ENCODE peak calls at places on chromosomes 3 and 15, in ten cellular contexts. H is stomach, I is GM12878, T is suprapubic skin, F is A549, Y is transverse colon, Q is H1, N is sigmoid colon, E is esophagus muscularis mucosa, A is upper lobe of left lung. U is an unnamed sample.

GRCh38 chr3:74463515-74463914 is 150.9 kb downstream of the CNTN3 start:
- DNase-seq in H (no peak), I (no peak), T (no peak), F (no peak), Y (no peak), Q (no peak), N (no peak), E (no peak), A (no peak), U (no peak)

GRCh38 chr15:62135532-62136134 is 29.5 kb downstream of the C2CD4B start:
- DNase-seq in H (peak), I (no peak), T (no peak), F (no peak), Y (peak), Q (no peak), N (no peak), E (peak), A (no peak), U (no peak)

GRCh38 chr15:76328962-76329361 is 7.6 kb upstream of the ISL2 start:
- DNase-seq in H (no peak), I (no peak), T (no peak), F (no peak), Y (no peak), Q (no peak), N (no peak), E (no peak), A (no peak), U (no peak)

GRCh38 chr3:186882881-186883685 is 40.6 kb downstream of the ADIPOQ start:
- DNase-seq in H (no peak), I (no peak), T (no peak), F (peak), Y (no peak), Q (no peak), N (no peak), E (peak), A (no peak), U (no peak)

GRCh38 chr15:70023769-70024491 is 73.8 kb downstream of the TLE3 start:
- DNase-seq in H (peak), I (no peak), T (no peak), F (no peak), Y (peak), Q (no peak), N (peak), E (no peak), A (no peak), U (peak)

GRCh38 chr3:54670269-54671000 is 257.4 kb downstream of the LRTM1 start:
- DNase-seq in H (no peak), I (no peak), T (no peak), F (no peak), Y (peak), Q (no peak), N (no peak), E (no peak), A (no peak), U (no peak)

GRCh38 chr15:43824302-43825246 is at the start of gene MFAP1:
- DNase-seq in H (peak), I (peak), T (peak), F (peak), Y (peak), Q (peak), N (peak), E (peak), A (no peak), U (peak)

GRCh38 chr3:3085782-3086181 is 24.4 kb downstream of the IL5RA start:
- DNase-seq in H (no peak), I (no peak), T (no peak), F (no peak), Y (no peak), Q (no peak), N (no peak), E (no peak), A (no peak), U (no peak)

GRCh38 chr3:36444909-36445308 is 64.6 kb downstream of the STAC start:
- DNase-seq in H (no peak), I (no peak), T (no peak), F (no peak), Y (no peak), Q (no peak), N (no peak), E (no peak), A (no peak), U (no peak)

GRCh38 chr3:5298453-5298852 is 110.9 kb downstream of the EDEM1 start:
- DNase-seq in H (no peak), I (peak), T (no peak), F (no peak), Y (no peak), Q (no peak), N (no peak), E (no peak), A (no peak), U (no peak)

GRCh38 chr3:37745079-37745478 is 116.6 kb upstream of the CTDSPL start:
- DNase-seq in H (no peak), I (no peak), T (no peak), F (no peak), Y (no peak), Q (no peak), N (no peak), E (peak), A (no peak), U (no peak)

GRCh38 chr15:57452090-57452754 is 75.9 kb downstream of the CGNL1 start:
- DNase-seq in H (no peak), I (no peak), T (no peak), F (no peak), Y (no peak), Q (no peak), N (no peak), E (no peak), A (no peak), U (no peak)

GRCh38 chr3:53100818-53101466 is 29.3 kb downstream of the RFT1 start:
- DNase-seq in H (no peak), I (no peak), T (no peak), F (no peak), Y (no peak), Q (no peak), N (no peak), E (no peak), A (no peak), U (no peak)

GRCh38 chr15:63553388-63553791 is 43.8 kb upstream of the FBXL22 start:
- DNase-seq in H (peak), I (no peak), T (no peak), F (no peak), Y (no peak), Q (no peak), N (no peak), E (no peak), A (no peak), U (peak)

GRCh38 chr15:39404767-39405173 is 176.1 kb upstream of the THBS1 start:
- DNase-seq in H (no peak), I (no peak), T (no peak), F (no peak), Y (no peak), Q (no peak), N (no peak), E (no peak), A (no peak), U (no peak)

GRCh38 chr15:91890614-91891013 is 37.1 kb downstream of the SLCO3A1 start:
- DNase-seq in H (no peak), I (no peak), T (no peak), F (peak), Y (no peak), Q (no peak), N (no peak), E (no peak), A (no peak), U (no peak)

GRCh38 chr15:29124581-29125381 is 144.8 kb downstream of the NSMCE3 start:
- DNase-seq in H (no peak), I (no peak), T (no peak), F (no peak), Y (no peak), Q (no peak), N (peak), E (no peak), A (no peak), U (no peak)

GRCh38 chr3:176967525-176967924 is 229.8 kb downstream of the TBL1XR1 start:
- DNase-seq in H (no peak), I (no peak), T (no peak), F (no peak), Y (no peak), Q (no peak), N (no peak), E (no peak), A (no peak), U (no peak)

GRCh38 chr3:172776049-172776717 is 25.7 kb downstream of the ECT2 start:
- DNase-seq in H (no peak), I (no peak), T (no peak), F (no peak), Y (no peak), Q (no peak), N (no peak), E (no peak), A (no peak), U (no peak)

GRCh38 chr15:37480482-37480881 is 380.1 kb upstream of the MEIS2 start:
- DNase-seq in H (no peak), I (no peak), T (no peak), F (no peak), Y (no peak), Q (no peak), N (no peak), E (no peak), A (no peak), U (no peak)

GRCh38 chr3:141231923-141232861 is 567 bp downstream of the PXYLP1 start:
- DNase-seq in H (peak), I (no peak), T (peak), F (peak), Y (peak), Q (no peak), N (peak), E (peak), A (peak), U (no peak)

GRCh38 chr3:89238836-89239235 is 131.4 kb downstream of the EPHA3 start:
- DNase-seq in H (no peak), I (no peak), T (no peak), F (no peak), Y (no peak), Q (no peak), N (no peak), E (no peak), A (no peak), U (no peak)

GRCh38 chr15:52295421-52295991 is at the start of gene MYO5C:
- DNase-seq in H (peak), I (no peak), T (peak), F (peak), Y (peak), Q (peak), N (peak), E (no peak), A (peak), U (peak)

GRCh38 chr3:43996379-43997301 is 245.0 kb upstream of the TOPAZ1 start:
- DNase-seq in H (no peak), I (no peak), T (no peak), F (peak), Y (no peak), Q (no peak), N (no peak), E (no peak), A (peak), U (no peak)
- H3K4me3 ChIP-seq in H (peak), I (peak), T (peak), F (peak), Y (no peak), Q (peak), N (peak), E (peak), A (no peak), U (peak)

GRCh38 chr3:69113536-69113935 is 8.9 kb downstream of the LMOD3 start:
- DNase-seq in H (no peak), I (no peak), T (no peak), F (no peak), Y (no peak), Q (no peak), N (no peak), E (no peak), A (no peak), U (no peak)

GRCh38 chr3:69118555-69118954 is 3.8 kb downstream of the LMOD3 start:
- DNase-seq in H (no peak), I (no peak), T (no peak), F (no peak), Y (no peak), Q (no peak), N (no peak), E (no peak), A (no peak), U (no peak)

GRCh38 chr3:69116897-69117296 is 5.5 kb downstream of the LMOD3 start:
- DNase-seq in H (peak), I (no peak), T (no peak), F (no peak), Y (no peak), Q (no peak), N (no peak), E (no peak), A (no peak), U (no peak)

GRCh38 chr3:69116162-69116561 is 6.2 kb downstream of the LMOD3 start:
- DNase-seq in H (no peak), I (no peak), T (no peak), F (no peak), Y (no peak), Q (no peak), N (no peak), E (no peak), A (no peak), U (no peak)

DNA sequence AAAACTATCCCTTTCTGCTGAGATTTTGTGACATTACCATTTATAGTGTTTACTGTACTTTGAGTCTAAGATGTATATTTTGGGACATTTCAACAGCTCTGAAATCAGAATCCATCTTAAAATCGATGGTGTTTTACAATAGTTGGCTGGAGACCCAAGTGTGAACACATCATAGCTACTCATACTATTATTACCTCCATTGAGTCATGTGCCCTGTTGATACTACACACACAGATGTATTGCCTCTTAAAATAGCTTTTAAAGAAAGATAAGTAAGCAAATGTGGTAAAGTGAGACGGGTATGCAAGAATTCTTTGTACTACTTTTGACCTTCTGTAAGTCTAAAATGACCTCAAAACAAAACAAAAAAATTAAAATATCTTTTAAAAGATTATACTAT is 6.7 kb downstream of the LMOD3 start:
- DNase-seq in H (no peak), I (no peak), T (no peak), F (no peak), Y (no peak), Q (no peak), N (no peak), E (no peak), A (no peak), U (no peak)
- TF ChIP-seq CTCF in H (no peak), I (no peak), T (no peak), F (no peak), Y (no peak), Q (no peak), N (no peak), E (no peak), A (no peak), U (no peak)

GRCh38 chr3:46228259-46229222 is 13.7 kb upstream of the CCR3 start:
- DNase-seq in H (no peak), I (no peak), T (peak), F (no peak), Y (no peak), Q (no peak), N (peak), E (peak), A (no peak), U (no peak)
- TF ChIP-seq EP300 in H (no peak), I (no peak), T (no peak), F (no peak), Y (no peak), Q (no peak), N (no peak), E (no peak), A (no peak), U (peak)

GRCh38 chr3:60065227-60065868 is 1015.5 kb upstream of the CFAP20DC start:
- DNase-seq in H (no peak), I (no peak), T (no peak), F (no peak), Y (no peak), Q (no peak), N (no peak), E (no peak), A (no peak), U (no peak)
- H3K4me3 ChIP-seq in H (no peak), I (no peak), T (no peak), F (no peak), Y (no peak), Q (no peak), N (no peak), E (no peak), A (no peak), U (no peak)

GRCh38 chr15:33311312-33311971 is 675 bp downstream of the RYR3 start:
- DNase-seq in H (no peak), I (no peak), T (no peak), F (no peak), Y (no peak), Q (no peak), N (peak), E (peak), A (peak), U (no peak)

GRCh38 chr15:33314115-33314514 is 3.3 kb downstream of the RYR3 start:
- DNase-seq in H (no peak), I (no peak), T (no peak), F (no peak), Y (no peak), Q (no peak), N (no peak), E (peak), A (no peak), U (no peak)

GRCh38 chr15:33313491-33313890 is 2.7 kb downstream of the RYR3 start:
- DNase-seq in H (no peak), I (no peak), T (no peak), F (no peak), Y (no peak), Q (no peak), N (no peak), E (peak), A (no peak), U (no peak)

GRCh38 chr15:33310481-33311311 is at the start of gene RYR3:
- DNase-seq in H (no peak), I (no peak), T (no peak), F (no peak), Y (no peak), Q (no peak), N (peak), E (peak), A (peak), U (no peak)

GRCh38 chr15:33309602-33310276 is 1.0 kb upstream of the RYR3 start:
- DNase-seq in H (no peak), I (no peak), T (no peak), F (no peak), Y (no peak), Q (no peak), N (peak), E (peak), A (no peak), U (no peak)
- TF ChIP-seq CTCF in H (no peak), I (peak), T (peak), F (peak), Y (peak), Q (peak), N (no peak), E (peak), A (no peak), U (no peak)

GRCh38 chr3:12998648-12999047 is 74.6 kb downstream of the IQSEC1 start:
- DNase-seq in H (no peak), I (no peak), T (peak), F (no peak), Y (peak), Q (no peak), N (no peak), E (no peak), A (no peak), U (no peak)

GRCh38 chr3:12997387-12997786 is 75.8 kb downstream of the IQSEC1 start:
- DNase-seq in H (no peak), I (no peak), T (no peak), F (no peak), Y (no peak), Q (no peak), N (no peak), E (no peak), A (no peak), U (no peak)

GRCh38 chr3:13002398-13003124 is 70.7 kb downstream of the IQSEC1 start:
- DNase-seq in H (no peak), I (peak), T (peak), F (no peak), Y (peak), Q (no peak), N (no peak), E (no peak), A (no peak), U (no peak)

GRCh38 chr3:12996181-12996506 is 77.1 kb downstream of the IQSEC1 start:
- DNase-seq in H (no peak), I (no peak), T (no peak), F (no peak), Y (peak), Q (no peak), N (no peak), E (no peak), A (no peak), U (no peak)

GRCh38 chr3:12999147-13000140 is 73.8 kb downstream of the IQSEC1 start:
- DNase-seq in H (peak), I (no peak), T (peak), F (no peak), Y (peak), Q (no peak), N (peak), E (no peak), A (peak), U (peak)
- TF ChIP-seq EP300 in H (peak), I (no peak), T (no peak), F (no peak), Y (peak), Q (no peak), N (peak), E (no peak), A (peak), U (peak)

DNA sequence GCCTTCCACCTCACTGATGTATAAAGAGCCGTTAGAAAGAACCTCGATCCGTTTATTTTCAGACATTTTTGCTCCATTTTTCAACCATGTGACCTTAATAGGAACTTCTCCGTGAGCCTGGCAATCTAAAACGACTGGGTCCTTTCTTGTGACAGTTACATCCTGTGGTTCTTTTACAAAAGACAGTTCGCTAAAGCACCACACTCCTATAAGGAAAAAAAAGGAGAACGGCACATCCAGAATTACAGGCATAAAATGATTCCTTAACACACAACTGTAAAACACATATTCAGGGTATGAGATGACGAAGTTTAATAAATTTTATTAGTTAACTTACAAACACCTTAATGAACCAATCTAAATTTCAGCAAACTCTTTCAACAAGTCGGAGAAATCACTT is 2.5 kb downstream of the PRTG start:
- DNase-seq in H (no peak), I (no peak), T (no peak), F (no peak), Y (no peak), Q (no peak), N (no peak), E (no peak), A (no peak), U (no peak)
- H3K4me3 ChIP-seq in H (no peak), I (no peak), T (no peak), F (no peak), Y (no peak), Q (no peak), N (no peak), E (no peak), A (no peak), U (no peak)